ENCODE peak calls at places on chromosome 15, in eight cellular contexts. U, K, B, P, N, J, O and C are unnamed samples.
A peak's percentile ranks its signal among the peaks of the same experiment; 100 is the strongest.

GRCh38 chr15:95300958-95301357 is 1029.5 kb upstream of the NR2F2 start:
- DNase-seq in U (no peak), K (no peak), B (no peak), P (no peak), N (no peak), J (no peak), O (no peak), C (no peak)

GRCh38 chr15:59925123-59925522 is 79.0 kb upstream of the FOXB1 start:
- DNase-seq in U (no peak), K (peak; percentile 7), B (no peak), P (no peak), N (no peak), J (no peak), O (no peak), C (no peak)

GRCh38 chr15:101314301-101314700 is 19.3 kb upstream of the SNRPA1 start:
- DNase-seq in U (peak; percentile 42), K (no peak), B (no peak), P (no peak), N (no peak), J (no peak), O (no peak), C (no peak)

GRCh38 chr15:90097475-90097874 is 4.8 kb downstream of the IDH2 start:
- DNase-seq in U (no peak), K (peak; percentile 61), B (no peak), P (no peak), N (no peak), J (peak; percentile 69), O (no peak), C (no peak)

GRCh38 chr15:64004582-64004981 is 41.7 kb downstream of the DAPK2 start:
- DNase-seq in U (no peak), K (no peak), B (no peak), P (no peak), N (no peak), J (no peak), O (peak; percentile 96), C (peak; percentile 86)

GRCh38 chr15:68578175-68578959 is 426 bp upstream of the CORO2B start:
- DNase-seq in U (peak; percentile 82), K (peak; percentile 44), B (peak; percentile 79), P (peak; percentile 81), N (peak; percentile 55), J (peak; percentile 40), O (peak; percentile 33), C (peak; percentile 42)

GRCh38 chr15:96494530-96494929 is 164.0 kb downstream of the NR2F2 start:
- DNase-seq in U (no peak), K (no peak), B (no peak), P (no peak), N (no peak), J (no peak), O (no peak), C (no peak)

GRCh38 chr15:88678755-88679154 is 39.9 kb downstream of the ISG20 start:
- DNase-seq in U (no peak), K (no peak), B (no peak), P (no peak), N (no peak), J (no peak), O (no peak), C (no peak)

GRCh38 chr15:89330119-89330518 is 4.5 kb downstream of the POLG start:
- DNase-seq in U (no peak), K (no peak), B (no peak), P (no peak), N (no peak), J (no peak), O (no peak), C (peak; percentile 76)

GRCh38 chr15:78564743-78565096 is 600 bp upstream of the CHRNA5 start:
- DNase-seq in U (no peak), K (no peak), B (no peak), P (no peak), N (no peak), J (no peak), O (no peak), C (peak; percentile 21)

GRCh38 chr15:98785796-98786581 is 137.7 kb downstream of the IGF1R start:
- DNase-seq in U (no peak), K (no peak), B (peak; percentile 96), P (no peak), N (no peak), J (no peak), O (no peak), C (peak; percentile 68)

GRCh38 chr15:82186748-82187415 is 75.7 kb downstream of the EFL1 start:
- DNase-seq in U (no peak), K (peak; percentile 36), B (no peak), P (no peak), N (no peak), J (no peak), O (no peak), C (no peak)

GRCh38 chr15:70271422-70272088 is 173.8 kb upstream of the TLE3 start:
- DNase-seq in U (no peak), K (no peak), B (peak; percentile 50), P (no peak), N (peak; percentile 56), J (no peak), O (peak; percentile 93), C (no peak)

GRCh38 chr15:78082106-78082742 is 4.7 kb upstream of the TBC1D2B start:
- DNase-seq in U (no peak), K (no peak), B (no peak), P (no peak), N (peak; percentile 72), J (no peak), O (peak; percentile 68), C (peak; percentile 57)

GRCh38 chr15:87816811-87817210 is 439.7 kb downstream of the NTRK3 start:
- DNase-seq in U (no peak), K (no peak), B (no peak), P (no peak), N (no peak), J (no peak), O (peak; percentile 96), C (no peak)

GRCh38 chr15:97904196-97904572 is 56.3 kb upstream of the ARRDC4 start:
- DNase-seq in U (peak; percentile 85), K (no peak), B (peak; percentile 91), P (peak; percentile 62), N (peak; percentile 58), J (no peak), O (peak; percentile 67), C (peak; percentile 77)

GRCh38 chr15:91320106-91320505 is 220.0 kb downstream of the SV2B start:
- DNase-seq in U (no peak), K (no peak), B (no peak), P (no peak), N (no peak), J (no peak), O (no peak), C (no peak)

GRCh38 chr15:82129769-82130168 is 84.0 kb upstream of the MEX3B start:
- DNase-seq in U (no peak), K (no peak), B (no peak), P (no peak), N (peak; percentile 46), J (no peak), O (no peak), C (no peak)

DNA sequence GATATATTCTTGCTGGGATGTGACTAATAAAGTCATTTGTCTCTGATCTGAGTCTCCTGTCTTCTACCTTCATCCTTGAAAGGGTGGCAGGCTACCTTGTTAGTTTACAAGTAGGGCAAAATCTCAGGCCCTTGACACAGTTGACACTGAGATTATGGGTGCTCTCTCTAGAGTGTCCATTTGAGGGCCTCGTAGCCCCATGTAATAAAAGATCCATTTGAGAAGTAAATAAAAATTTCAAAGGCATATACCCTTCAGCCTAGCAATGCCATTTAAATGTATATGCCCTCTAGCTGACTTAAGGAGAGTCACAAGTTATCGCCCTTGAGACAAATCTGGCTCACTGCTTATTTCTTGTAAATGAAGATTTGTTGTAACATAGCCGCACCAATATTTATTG is 98.6 kb downstream of the TCF12 start:
- DNase-seq in U (no peak), K (peak; percentile 7), B (peak; percentile 27), P (no peak), N (no peak), J (no peak), O (no peak), C (no peak)
- TF ChIP-seq CTCF in U (no peak), K (peak; percentile 31), B (peak; percentile 42), P (peak; percentile 52), N (no peak), J (no peak), O (no peak), C (no peak)

GRCh38 chr15:74958320-74958907 is 1.8 kb upstream of the RPP25 start:
- DNase-seq in U (peak; percentile 82), K (no peak), B (peak; percentile 68), P (no peak), N (peak; percentile 65), J (peak; percentile 29), O (no peak), C (peak; percentile 87)
- TF ChIP-seq CTCF in U (peak; percentile 36), K (no peak), B (peak; percentile 21), P (no peak), N (no peak), J (peak; percentile 24), O (no peak), C (peak; percentile 27)

DNA sequence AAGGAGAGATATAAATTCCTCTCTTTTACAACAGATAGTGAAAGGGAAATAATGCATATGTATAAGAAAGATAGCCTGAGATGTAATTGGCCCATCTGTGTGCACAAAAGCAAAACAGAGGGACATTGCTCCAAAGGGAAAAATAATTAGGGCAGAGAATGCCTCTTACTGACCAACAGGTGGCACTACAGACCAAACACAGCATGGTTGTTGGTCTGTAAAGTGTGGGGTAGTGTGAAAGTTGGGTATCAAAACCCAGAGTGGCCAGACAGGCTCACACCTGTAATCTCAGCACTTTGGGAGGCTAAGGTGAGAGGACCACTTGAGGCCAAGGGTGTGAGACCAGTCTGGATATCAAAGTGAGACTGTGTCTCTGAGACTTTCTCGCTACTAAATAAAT is 4.5 kb upstream of the TLNRD1 start:
- DNase-seq in U (no peak), K (no peak), B (peak; percentile 34), P (no peak), N (no peak), J (no peak), O (peak; percentile 14), C (no peak)
- TF ChIP-seq CTCF in U (peak; percentile 51), K (peak; percentile 66), B (peak; percentile 64), P (peak; percentile 55), N (peak; percentile 19), J (peak; percentile 21), O (peak; percentile 46), C (peak; percentile 24)

DNA sequence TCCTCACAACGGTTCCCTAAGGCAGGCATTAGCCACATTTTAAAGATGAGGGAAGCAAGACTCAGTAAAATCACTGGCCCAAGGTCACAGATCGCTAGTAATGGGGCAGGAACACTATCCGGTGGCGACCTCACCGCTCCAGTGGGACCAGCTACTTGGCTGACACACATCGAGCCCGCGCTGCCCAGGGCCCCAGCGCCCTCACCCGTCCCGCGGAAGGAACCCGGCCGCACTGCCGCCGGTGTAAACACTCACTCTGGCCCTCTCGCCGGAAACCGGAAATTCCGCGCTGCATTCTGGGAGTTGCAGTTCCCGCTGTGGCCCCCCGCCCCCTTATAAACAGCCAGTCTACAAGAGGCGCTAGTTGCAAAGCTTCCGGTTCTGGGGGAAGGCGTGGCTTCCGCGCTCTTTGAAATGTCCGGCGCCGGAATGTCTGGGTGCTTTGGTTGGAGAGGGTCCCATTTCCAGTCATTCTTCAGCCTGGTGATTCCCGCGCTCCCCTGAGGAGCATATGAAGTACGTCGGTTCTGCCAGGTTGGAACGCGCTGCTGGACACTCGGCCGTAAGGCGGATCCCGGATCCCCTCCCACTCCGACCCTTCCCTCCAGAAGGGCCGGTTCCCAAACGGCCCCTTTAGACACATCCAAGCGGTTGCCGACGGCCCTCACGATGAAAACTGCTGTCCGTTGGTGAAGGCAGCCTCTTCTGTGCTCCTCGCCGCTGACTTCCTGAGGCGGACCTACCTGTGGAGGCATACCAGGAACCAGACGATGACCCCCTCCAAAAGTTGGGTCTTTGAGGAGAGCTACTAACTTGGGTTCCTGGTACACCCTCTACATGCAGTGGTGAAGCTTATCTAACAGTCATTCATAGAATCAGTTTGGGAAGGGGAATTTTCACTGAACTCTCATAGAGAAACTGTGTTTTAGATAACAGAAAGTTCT is at the start of gene UBL7:
- DNase-seq in U (peak; percentile 98), K (peak; percentile 93), B (peak; percentile 99), P (peak; percentile 96), N (peak; percentile 98), J (peak; percentile 98), O (peak; percentile 97), C (peak; percentile 99)
- TF ChIP-seq CTCF in U (peak; percentile 24), K (peak; percentile 49), B (peak; percentile 20), P (peak; percentile 60), N (no peak), J (no peak), O (no peak), C (no peak)